ENCODE peak calls at places on chromosomes 7 and 10, in five cellular contexts. One of them, this sample, is unnamed.

GRCh38 chr10:75654171-75654772 is 222.8 kb downstream of the LRMDA start:
- DNase-seq in A549: no peak
- DNase-seq in K562: no peak
- DNase-seq in lower lobe of right lung: no peak
- DNase-seq in stomach: no peak
- DNase-seq in this sample: no peak

GRCh38 chr7:40749877-40750276 is 615.1 kb downstream of the SUGCT start:
- DNase-seq in K562: no peak
- DNase-seq in stomach: no peak
- DNase-seq in A549: no peak
- DNase-seq in lower lobe of right lung: no peak
- DNase-seq in this sample: no peak

GRCh38 chr7:158252081-158252836 is 335.4 kb downstream of the PTPRN2 start:
- DNase-seq in A549: no peak
- DNase-seq in lower lobe of right lung: no peak
- DNase-seq in K562: no peak
- DNase-seq in stomach: no peak
- DNase-seq in this sample: peak; percentile 40

GRCh38 chr10:124849111-124849773 is 47.6 kb downstream of the ABRAXAS2 start:
- DNase-seq in stomach: no peak
- DNase-seq in lower lobe of right lung: no peak
- DNase-seq in K562: no peak
- DNase-seq in A549: no peak
- DNase-seq in this sample: no peak

GRCh38 chr10:110447886-110448285 is 49.8 kb upstream of the DUSP5 start:
- DNase-seq in K562: no peak
- DNase-seq in A549: no peak
- DNase-seq in stomach: no peak
- DNase-seq in lower lobe of right lung: no peak
- DNase-seq in this sample: peak; percentile 8

GRCh38 chr7:37822946-37823345 is 25.5 kb upstream of the NME8 start:
- DNase-seq in K562: no peak
- DNase-seq in stomach: no peak
- DNase-seq in A549: no peak
- DNase-seq in lower lobe of right lung: no peak
- DNase-seq in this sample: no peak

GRCh38 chr7:22469371-22470143 is 30.4 kb downstream of the STEAP1B start:
- DNase-seq in K562: no peak
- DNase-seq in lower lobe of right lung: no peak
- DNase-seq in A549: no peak
- DNase-seq in stomach: no peak
- DNase-seq in this sample: no peak

GRCh38 chr10:88108115-88108610 is 244.7 kb downstream of the PTEN start:
- DNase-seq in A549: no peak
- DNase-seq in lower lobe of right lung: no peak
- DNase-seq in stomach: no peak
- DNase-seq in K562: no peak
- DNase-seq in this sample: no peak

GRCh38 chr7:148402159-148402558 is 188.4 kb upstream of the C7orf33 start:
- DNase-seq in stomach: no peak
- DNase-seq in K562: no peak
- DNase-seq in A549: no peak
- DNase-seq in lower lobe of right lung: no peak
- DNase-seq in this sample: no peak

GRCh38 chr10:6409982-6410694 is 169.9 kb downstream of the PRKCQ start:
- DNase-seq in K562: no peak
- DNase-seq in A549: no peak
- DNase-seq in stomach: no peak
- DNase-seq in lower lobe of right lung: no peak
- DNase-seq in this sample: peak; percentile 65

GRCh38 chr7:155998328-155998691 is 186.0 kb upstream of the SHH start:
- DNase-seq in lower lobe of right lung: no peak
- DNase-seq in stomach: no peak
- DNase-seq in K562: no peak
- DNase-seq in A549: no peak
- DNase-seq in this sample: peak; percentile 59

GRCh38 chr10:71243756-71244637 is 31.6 kb downstream of the UNC5B start:
- DNase-seq in lower lobe of right lung: peak; percentile 36
- DNase-seq in A549: no peak
- DNase-seq in stomach: no peak
- DNase-seq in K562: no peak
- DNase-seq in this sample: no peak

GRCh38 chr7:104371216-104371796 is 42.9 kb downstream of the LHFPL3 start:
- DNase-seq in A549: no peak
- DNase-seq in K562: no peak
- DNase-seq in stomach: no peak
- DNase-seq in lower lobe of right lung: no peak
- DNase-seq in this sample: no peak

GRCh38 chr7:102728-103127 is 89.6 kb upstream of the FAM20C start:
- DNase-seq in stomach: no peak
- DNase-seq in lower lobe of right lung: no peak
- DNase-seq in K562: no peak
- DNase-seq in A549: no peak
- DNase-seq in this sample: no peak

GRCh38 chr7:137040745-137041144 is 172.3 kb downstream of the CHRM2 start:
- DNase-seq in lower lobe of right lung: no peak
- DNase-seq in A549: no peak
- DNase-seq in K562: no peak
- DNase-seq in stomach: no peak
- DNase-seq in this sample: no peak

GRCh38 chr10:94858022-94858421 is 80.4 kb upstream of the CYP2C9 start:
- DNase-seq in A549: no peak
- DNase-seq in stomach: no peak
- DNase-seq in lower lobe of right lung: no peak
- DNase-seq in K562: no peak
- DNase-seq in this sample: no peak

GRCh38 chr10:109187677-109188076 is 735.6 kb downstream of the XPNPEP1 start:
- DNase-seq in A549: no peak
- DNase-seq in stomach: no peak
- DNase-seq in lower lobe of right lung: no peak
- DNase-seq in K562: no peak
- DNase-seq in this sample: no peak

GRCh38 chr10:21238717-21239116 is 286.8 kb downstream of the SKIDA1 start:
- DNase-seq in A549: no peak
- DNase-seq in stomach: no peak
- DNase-seq in K562: no peak
- DNase-seq in lower lobe of right lung: no peak
- DNase-seq in this sample: no peak

GRCh38 chr7:147062897-147063296 is 946.3 kb downstream of the CNTNAP2 start:
- DNase-seq in A549: no peak
- DNase-seq in lower lobe of right lung: no peak
- DNase-seq in stomach: no peak
- DNase-seq in K562: no peak
- DNase-seq in this sample: no peak

GRCh38 chr7:112723416-112723815 is 66.8 kb downstream of the TMEM168 start:
- DNase-seq in K562: no peak
- DNase-seq in stomach: no peak
- DNase-seq in A549: no peak
- DNase-seq in lower lobe of right lung: no peak
- DNase-seq in this sample: no peak

GRCh38 chr7:30552330-30552729 is 42.3 kb upstream of the GARS1 start:
- DNase-seq in lower lobe of right lung: no peak
- DNase-seq in stomach: no peak
- DNase-seq in A549: no peak
- DNase-seq in K562: no peak
- DNase-seq in this sample: no peak

GRCh38 chr7:102093599-102094001 is 193.1 kb upstream of the SH2B2 start:
- DNase-seq in K562: no peak
- DNase-seq in A549: no peak
- DNase-seq in lower lobe of right lung: no peak
- DNase-seq in stomach: no peak
- DNase-seq in this sample: no peak

GRCh38 chr10:102644066-102644645 is at the start of gene TRIM8:
- DNase-seq in A549: peak; percentile 51
- DNase-seq in K562: peak; percentile 41
- DNase-seq in stomach: peak; percentile 56
- DNase-seq in lower lobe of right lung: peak; percentile 74
- DNase-seq in this sample: no peak

GRCh38 chr7:157278791-157279678 is 57.8 kb upstream of the DNAJB6 start:
- DNase-seq in stomach: peak; percentile 64
- DNase-seq in A549: no peak
- DNase-seq in K562: peak; percentile 77
- DNase-seq in lower lobe of right lung: peak; percentile 78
- DNase-seq in this sample: no peak

GRCh38 chr10:79947083-79947415 is 1.9 kb downstream of the SFTPD start:
- DNase-seq in A549: no peak
- DNase-seq in K562: no peak
- DNase-seq in lower lobe of right lung: no peak
- DNase-seq in stomach: no peak
- DNase-seq in this sample: no peak

GRCh38 chr10:101745074-101745690 is 30.7 kb downstream of the FGF8 start:
- DNase-seq in A549: no peak
- DNase-seq in lower lobe of right lung: no peak
- DNase-seq in stomach: no peak
- DNase-seq in K562: no peak
- DNase-seq in this sample: no peak

GRCh38 chr10:121579656-121580055 is 18.6 kb downstream of the FGFR2 start:
- DNase-seq in stomach: no peak
- DNase-seq in lower lobe of right lung: no peak
- DNase-seq in A549: no peak
- DNase-seq in K562: no peak
- DNase-seq in this sample: no peak
- H3K27ac ChIP-seq in stomach: peak overlapping the region; percentile 1
- H3K27ac ChIP-seq in lower lobe of right lung: peak overlapping the region; percentile 46
- H3K27ac ChIP-seq in A549: no peak overlapping the region
- H3K27ac ChIP-seq in K562: no peak overlapping the region
- H3K27ac ChIP-seq in this sample: no peak overlapping the region

GRCh38 chr10:22244855-22245254 is 27.0 kb upstream of the EBLN1 start:
- DNase-seq in A549: no peak
- DNase-seq in stomach: no peak
- DNase-seq in lower lobe of right lung: no peak
- DNase-seq in K562: no peak
- DNase-seq in this sample: no peak
- TF ChIP-seq CTCF in A549: no peak
- TF ChIP-seq CTCF in stomach: no peak
- TF ChIP-seq CTCF in lower lobe of right lung: no peak
- TF ChIP-seq CTCF in K562: peak; percentile 17
- TF ChIP-seq CTCF in this sample: no peak

GRCh38 chr10:16819436-16819835 is 2.2 kb upstream of the RSU1 start:
- DNase-seq in lower lobe of right lung: no peak
- DNase-seq in stomach: no peak
- DNase-seq in K562: no peak
- DNase-seq in A549: no peak
- DNase-seq in this sample: no peak

GRCh38 chr10:16819026-16819425 is 1.8 kb upstream of the RSU1 start:
- DNase-seq in stomach: no peak
- DNase-seq in A549: no peak
- DNase-seq in K562: no peak
- DNase-seq in lower lobe of right lung: no peak
- DNase-seq in this sample: no peak

GRCh38 chr10:16822027-16822426 is 4.8 kb upstream of the RSU1 start:
- DNase-seq in K562: no peak
- DNase-seq in stomach: no peak
- DNase-seq in lower lobe of right lung: no peak
- DNase-seq in A549: no peak
- DNase-seq in this sample: no peak

GRCh38 chr10:16820018-16820417 is 2.8 kb upstream of the RSU1 start:
- DNase-seq in lower lobe of right lung: no peak
- DNase-seq in K562: no peak
- DNase-seq in stomach: no peak
- DNase-seq in A549: no peak
- DNase-seq in this sample: no peak

DNA sequence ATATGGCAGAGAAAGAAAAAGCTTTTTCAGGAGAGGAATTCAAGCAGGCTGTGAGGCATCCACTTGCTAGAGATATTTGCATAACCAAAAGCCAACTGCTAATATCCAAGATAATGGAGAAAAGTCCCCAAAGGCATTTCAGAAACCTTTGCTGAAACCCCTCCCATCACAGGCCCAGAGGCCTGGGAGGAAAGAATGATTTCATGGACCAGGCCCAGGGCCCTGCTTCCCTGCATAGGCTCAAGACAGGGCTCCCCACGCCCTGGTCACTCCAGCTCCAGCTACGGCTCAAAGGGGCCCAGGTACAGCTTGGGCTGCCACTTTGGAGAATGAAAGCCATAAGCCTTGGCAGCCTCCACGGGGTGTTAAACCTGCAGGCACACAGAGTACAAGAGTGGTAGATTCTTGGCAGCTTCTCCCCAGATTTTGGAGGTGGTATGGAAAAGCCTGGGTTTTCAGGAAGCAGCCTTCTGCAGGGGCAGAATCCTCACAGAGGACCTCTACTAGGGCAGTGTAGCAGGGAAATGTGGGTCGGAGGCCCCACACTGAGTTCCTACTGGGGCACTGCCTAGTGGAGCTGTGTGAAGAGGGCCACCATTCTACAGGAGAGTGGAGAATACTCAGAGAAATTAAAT is 5.6 kb upstream of the RSU1 start:
- DNase-seq in K562: no peak
- DNase-seq in stomach: no peak
- DNase-seq in lower lobe of right lung: no peak
- DNase-seq in A549: no peak
- DNase-seq in this sample: no peak
- H3K4me3 ChIP-seq in K562: no peak overlapping the region
- H3K4me3 ChIP-seq in stomach: no peak overlapping the region
- H3K4me3 ChIP-seq in lower lobe of right lung: no peak overlapping the region
- H3K4me3 ChIP-seq in A549: no peak overlapping the region
- H3K4me3 ChIP-seq in this sample: no peak overlapping the region

GRCh38 chr7:105665684-105666083 is 84.4 kb upstream of the EFCAB10 start:
- DNase-seq in stomach: no peak
- DNase-seq in lower lobe of right lung: no peak
- DNase-seq in A549: no peak
- DNase-seq in K562: no peak
- DNase-seq in this sample: no peak
- H3K27ac ChIP-seq in stomach: no peak overlapping the region
- H3K27ac ChIP-seq in lower lobe of right lung: no peak overlapping the region
- H3K27ac ChIP-seq in A549: no peak overlapping the region
- H3K27ac ChIP-seq in K562: no peak overlapping the region
- H3K27ac ChIP-seq in this sample: no peak overlapping the region

GRCh38 chr10:43316516-43316915 is 49.7 kb upstream of the RASGEF1A start:
- DNase-seq in A549: no peak
- DNase-seq in lower lobe of right lung: no peak
- DNase-seq in K562: no peak
- DNase-seq in stomach: no peak
- DNase-seq in this sample: no peak

GRCh38 chr10:43318456-43318855 is 51.6 kb upstream of the RASGEF1A start:
- DNase-seq in K562: no peak
- DNase-seq in A549: no peak
- DNase-seq in lower lobe of right lung: no peak
- DNase-seq in stomach: no peak
- DNase-seq in this sample: no peak

GRCh38 chr10:43317422-43317821 is 50.6 kb upstream of the RASGEF1A start:
- DNase-seq in A549: no peak
- DNase-seq in K562: no peak
- DNase-seq in lower lobe of right lung: no peak
- DNase-seq in stomach: no peak
- DNase-seq in this sample: no peak

GRCh38 chr10:43315535-43316245 is 48.8 kb upstream of the RASGEF1A start:
- DNase-seq in K562: peak; percentile 16
- DNase-seq in lower lobe of right lung: no peak
- DNase-seq in stomach: peak; percentile 61
- DNase-seq in A549: no peak
- DNase-seq in this sample: no peak

DNA sequence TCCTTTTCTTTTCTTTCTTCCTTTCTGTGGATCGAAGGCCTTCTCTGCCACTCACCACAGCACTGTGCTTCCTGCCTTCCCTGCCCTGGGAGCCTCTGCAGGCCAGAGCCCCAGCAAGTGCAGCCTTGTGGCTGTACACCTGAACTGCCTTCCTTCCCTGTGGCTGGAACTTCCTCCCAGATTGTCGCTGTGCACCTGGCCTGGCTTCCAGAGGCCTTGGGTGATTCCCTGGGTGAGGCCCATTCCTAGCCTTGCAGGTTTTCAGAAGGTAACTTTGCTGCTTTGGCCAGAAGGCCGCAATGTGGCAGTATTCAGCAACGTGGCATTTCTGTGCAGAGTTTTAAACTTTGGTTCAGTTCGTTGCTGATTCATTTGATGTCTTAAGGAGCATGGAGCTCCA is 50.1 kb upstream of the RASGEF1A start:
- DNase-seq in K562: no peak
- DNase-seq in A549: no peak
- DNase-seq in lower lobe of right lung: no peak
- DNase-seq in stomach: no peak
- DNase-seq in this sample: no peak
- TF ChIP-seq CTCF in K562: peak; percentile 30
- TF ChIP-seq CTCF in A549: no peak
- TF ChIP-seq CTCF in lower lobe of right lung: no peak
- TF ChIP-seq CTCF in stomach: no peak
- TF ChIP-seq CTCF in this sample: no peak

This sample was measured in coronary artery.